ENCODE peak calls at places on chromosomes 1 and 21, in six cellular contexts. One of them, this sample, is unnamed.

GRCh38 chr1:31701137-31701736 is 2.6 kb downstream of the COL16A1 start:
- DNase-seq in thyroid gland: peak; percentile 67
- DNase-seq in astrocyte of the spinal cord: peak; percentile 97
- DNase-seq in RWPE1: peak; percentile 95
- DNase-seq in prostate gland: peak; percentile 72
- DNase-seq in left ventricle myocardium inferior: peak; percentile 89
- DNase-seq in this sample: no peak

GRCh38 chr1:65832296-65832695 is 39.6 kb downstream of the PDE4B start:
- DNase-seq in astrocyte of the spinal cord: peak; percentile 57
- DNase-seq in thyroid gland: no peak
- DNase-seq in RWPE1: no peak
- DNase-seq in prostate gland: no peak
- DNase-seq in left ventricle myocardium inferior: no peak
- DNase-seq in this sample: no peak

GRCh38 chr1:93440272-93440671 is 7.6 kb upstream of the FNBP1L start:
- DNase-seq in prostate gland: no peak
- DNase-seq in RWPE1: no peak
- DNase-seq in thyroid gland: no peak
- DNase-seq in astrocyte of the spinal cord: no peak
- DNase-seq in left ventricle myocardium inferior: no peak
- DNase-seq in this sample: no peak

GRCh38 chr21:40680311-40680710 is 166.6 kb downstream of the DSCAM start:
- DNase-seq in thyroid gland: no peak
- DNase-seq in prostate gland: no peak
- DNase-seq in RWPE1: no peak
- DNase-seq in astrocyte of the spinal cord: no peak
- DNase-seq in left ventricle myocardium inferior: no peak
- DNase-seq in this sample: no peak

GRCh38 chr1:40861227-40862003 is 748 bp downstream of the CITED4 start:
- DNase-seq in RWPE1: peak; percentile 23
- DNase-seq in prostate gland: no peak
- DNase-seq in astrocyte of the spinal cord: peak; percentile 47
- DNase-seq in left ventricle myocardium inferior: peak; percentile 63
- DNase-seq in thyroid gland: peak; percentile 41
- DNase-seq in this sample: peak; percentile 32

GRCh38 chr1:157626099-157626498 is 28.2 kb upstream of the FCRL4 start:
- DNase-seq in RWPE1: no peak
- DNase-seq in astrocyte of the spinal cord: no peak
- DNase-seq in thyroid gland: no peak
- DNase-seq in prostate gland: no peak
- DNase-seq in left ventricle myocardium inferior: no peak
- DNase-seq in this sample: no peak

GRCh38 chr1:224124220-224124619 is 10.3 kb downstream of the FBXO28 start:
- DNase-seq in left ventricle myocardium inferior: no peak
- DNase-seq in astrocyte of the spinal cord: no peak
- DNase-seq in prostate gland: no peak
- DNase-seq in RWPE1: no peak
- DNase-seq in thyroid gland: no peak
- DNase-seq in this sample: no peak

GRCh38 chr1:90707363-90707710 is 9.8 kb downstream of the BARHL2 start:
- DNase-seq in astrocyte of the spinal cord: peak; percentile 37
- DNase-seq in RWPE1: peak; percentile 59
- DNase-seq in left ventricle myocardium inferior: no peak
- DNase-seq in thyroid gland: peak; percentile 71
- DNase-seq in prostate gland: no peak
- DNase-seq in this sample: no peak

GRCh38 chr1:245128381-245128780 is 26.4 kb upstream of the KIF26B start:
- DNase-seq in prostate gland: no peak
- DNase-seq in thyroid gland: no peak
- DNase-seq in left ventricle myocardium inferior: no peak
- DNase-seq in astrocyte of the spinal cord: no peak
- DNase-seq in RWPE1: no peak
- DNase-seq in this sample: no peak

GRCh38 chr1:93556291-93556690 is 108.4 kb downstream of the FNBP1L start:
- DNase-seq in thyroid gland: peak; percentile 27
- DNase-seq in left ventricle myocardium inferior: no peak
- DNase-seq in astrocyte of the spinal cord: no peak
- DNase-seq in RWPE1: peak; percentile 22
- DNase-seq in prostate gland: no peak
- DNase-seq in this sample: no peak

GRCh38 chr21:43735236-43736091 is 16.5 kb downstream of the PDXK start:
- DNase-seq in left ventricle myocardium inferior: no peak
- DNase-seq in RWPE1: no peak
- DNase-seq in thyroid gland: no peak
- DNase-seq in astrocyte of the spinal cord: no peak
- DNase-seq in prostate gland: no peak
- DNase-seq in this sample: no peak

GRCh38 chr1:110674337-110675059 is at the start of gene KCNA3:
- DNase-seq in left ventricle myocardium inferior: peak; percentile 19
- DNase-seq in RWPE1: no peak
- DNase-seq in astrocyte of the spinal cord: no peak
- DNase-seq in thyroid gland: peak; percentile 11
- DNase-seq in prostate gland: no peak
- DNase-seq in this sample: peak; percentile 72

GRCh38 chr1:196114193-196114592 is 494.0 kb downstream of the KCNT2 start:
- DNase-seq in prostate gland: no peak
- DNase-seq in thyroid gland: no peak
- DNase-seq in RWPE1: peak; percentile 50
- DNase-seq in astrocyte of the spinal cord: no peak
- DNase-seq in left ventricle myocardium inferior: no peak
- DNase-seq in this sample: no peak

GRCh38 chr1:186154651-186155050 is 220.4 kb downstream of the TPR start:
- DNase-seq in astrocyte of the spinal cord: no peak
- DNase-seq in left ventricle myocardium inferior: no peak
- DNase-seq in thyroid gland: no peak
- DNase-seq in RWPE1: no peak
- DNase-seq in prostate gland: no peak
- DNase-seq in this sample: no peak

GRCh38 chr21:29914326-29914725 is 25.5 kb downstream of the GRIK1 start:
- DNase-seq in thyroid gland: no peak
- DNase-seq in RWPE1: no peak
- DNase-seq in astrocyte of the spinal cord: no peak
- DNase-seq in left ventricle myocardium inferior: no peak
- DNase-seq in prostate gland: no peak
- DNase-seq in this sample: no peak

GRCh38 chr1:192303029-192303428 is 13.8 kb upstream of the RGS21 start:
- DNase-seq in thyroid gland: no peak
- DNase-seq in prostate gland: no peak
- DNase-seq in RWPE1: no peak
- DNase-seq in left ventricle myocardium inferior: no peak
- DNase-seq in astrocyte of the spinal cord: peak; percentile 33
- DNase-seq in this sample: no peak

GRCh38 chr1:33022650-33023200 is 14.0 kb downstream of the AK2 start:
- DNase-seq in astrocyte of the spinal cord: no peak
- DNase-seq in thyroid gland: no peak
- DNase-seq in left ventricle myocardium inferior: no peak
- DNase-seq in prostate gland: no peak
- DNase-seq in RWPE1: no peak
- DNase-seq in this sample: no peak

GRCh38 chr1:167043752-167044488 is 46.3 kb downstream of the GPA33 start:
- DNase-seq in prostate gland: peak; percentile 76
- DNase-seq in astrocyte of the spinal cord: peak; percentile 68
- DNase-seq in RWPE1: peak; percentile 56
- DNase-seq in thyroid gland: peak; percentile 79
- DNase-seq in left ventricle myocardium inferior: peak; percentile 38
- DNase-seq in this sample: peak; percentile 43

GRCh38 chr1:211551628-211552465 is 27.1 kb downstream of the SLC30A1 start:
- DNase-seq in RWPE1: peak; percentile 74
- DNase-seq in astrocyte of the spinal cord: peak; percentile 22
- DNase-seq in left ventricle myocardium inferior: no peak
- DNase-seq in prostate gland: peak; percentile 12
- DNase-seq in thyroid gland: peak; percentile 4
- DNase-seq in this sample: no peak

GRCh38 chr1:214451591-214451990 is 99.8 kb downstream of the PTPN14 start:
- DNase-seq in astrocyte of the spinal cord: no peak
- DNase-seq in thyroid gland: no peak
- DNase-seq in prostate gland: no peak
- DNase-seq in left ventricle myocardium inferior: no peak
- DNase-seq in RWPE1: no peak
- DNase-seq in this sample: no peak

GRCh38 chr1:24289937-24290595 is 29.1 kb upstream of the GRHL3 start:
- DNase-seq in RWPE1: peak; percentile 79
- DNase-seq in prostate gland: peak; percentile 84
- DNase-seq in left ventricle myocardium inferior: peak; percentile 89
- DNase-seq in thyroid gland: peak; percentile 99
- DNase-seq in astrocyte of the spinal cord: peak; percentile 94
- DNase-seq in this sample: no peak

GRCh38 chr1:21594935-21595897 is 73.9 kb downstream of the RAP1GAP start:
- DNase-seq in thyroid gland: peak; percentile 54
- DNase-seq in astrocyte of the spinal cord: peak; percentile 47
- DNase-seq in RWPE1: peak; percentile 50
- DNase-seq in left ventricle myocardium inferior: peak; percentile 59
- DNase-seq in prostate gland: no peak
- DNase-seq in this sample: no peak

GRCh38 chr1:43991476-43992231 is at the start of gene CCDC24:
- DNase-seq in RWPE1: peak; percentile 85
- DNase-seq in prostate gland: peak; percentile 86
- DNase-seq in left ventricle myocardium inferior: peak; percentile 86
- DNase-seq in thyroid gland: peak; percentile 94
- DNase-seq in astrocyte of the spinal cord: peak; percentile 77
- DNase-seq in this sample: peak; percentile 80

GRCh38 chr1:18299441-18300338 is 181.0 kb upstream of the KLHDC7A start:
- DNase-seq in left ventricle myocardium inferior: no peak
- DNase-seq in thyroid gland: peak; percentile 10
- DNase-seq in prostate gland: no peak
- DNase-seq in astrocyte of the spinal cord: no peak
- DNase-seq in RWPE1: peak; percentile 42
- DNase-seq in this sample: no peak

GRCh38 chr1:18304151-18304869 is 176.4 kb upstream of the KLHDC7A start:
- DNase-seq in left ventricle myocardium inferior: no peak
- DNase-seq in thyroid gland: no peak
- DNase-seq in prostate gland: no peak
- DNase-seq in astrocyte of the spinal cord: no peak
- DNase-seq in RWPE1: no peak
- DNase-seq in this sample: no peak

GRCh38 chr1:18305182-18305795 is 175.4 kb upstream of the KLHDC7A start:
- DNase-seq in RWPE1: no peak
- DNase-seq in prostate gland: no peak
- DNase-seq in thyroid gland: no peak
- DNase-seq in astrocyte of the spinal cord: no peak
- DNase-seq in left ventricle myocardium inferior: no peak
- DNase-seq in this sample: no peak

GRCh38 chr1:18300376-18300775 is 180.4 kb upstream of the KLHDC7A start:
- DNase-seq in left ventricle myocardium inferior: no peak
- DNase-seq in RWPE1: no peak
- DNase-seq in astrocyte of the spinal cord: no peak
- DNase-seq in prostate gland: no peak
- DNase-seq in thyroid gland: no peak
- DNase-seq in this sample: no peak

GRCh38 chr1:18302788-18303413 is 177.8 kb upstream of the KLHDC7A start:
- DNase-seq in RWPE1: no peak
- DNase-seq in astrocyte of the spinal cord: no peak
- DNase-seq in thyroid gland: no peak
- DNase-seq in left ventricle myocardium inferior: no peak
- DNase-seq in prostate gland: no peak
- DNase-seq in this sample: no peak
- TF ChIP-seq CTCF in RWPE1: peak; percentile 18
- TF ChIP-seq CTCF in astrocyte of the spinal cord: no peak
- TF ChIP-seq CTCF in thyroid gland: peak; percentile 30
- TF ChIP-seq CTCF in left ventricle myocardium inferior: peak; percentile 19
- TF ChIP-seq CTCF in prostate gland: peak; percentile 13
- TF ChIP-seq CTCF in this sample: no peak

GRCh38 chr1:201540846-201541735 is 2.2 kb downstream of the NAV1 start:
- DNase-seq in prostate gland: no peak
- DNase-seq in left ventricle myocardium inferior: no peak
- DNase-seq in astrocyte of the spinal cord: no peak
- DNase-seq in RWPE1: no peak
- DNase-seq in thyroid gland: no peak
- DNase-seq in this sample: no peak

GRCh38 chr1:201542166-201543045 is 3.5 kb downstream of the NAV1 start:
- DNase-seq in astrocyte of the spinal cord: peak; percentile 78
- DNase-seq in left ventricle myocardium inferior: peak; percentile 34
- DNase-seq in RWPE1: no peak
- DNase-seq in prostate gland: no peak
- DNase-seq in thyroid gland: no peak
- DNase-seq in this sample: no peak

GRCh38 chr1:201543871-201544521 is 5.1 kb downstream of the NAV1 start:
- DNase-seq in astrocyte of the spinal cord: no peak
- DNase-seq in prostate gland: no peak
- DNase-seq in left ventricle myocardium inferior: no peak
- DNase-seq in RWPE1: no peak
- DNase-seq in thyroid gland: no peak
- DNase-seq in this sample: no peak

GRCh38 chr1:201544710-201545109 is 5.8 kb downstream of the NAV1 start:
- DNase-seq in left ventricle myocardium inferior: no peak
- DNase-seq in thyroid gland: no peak
- DNase-seq in RWPE1: no peak
- DNase-seq in prostate gland: no peak
- DNase-seq in astrocyte of the spinal cord: no peak
- DNase-seq in this sample: no peak

GRCh38 chr1:201546093-201546492 is 7.2 kb downstream of the NAV1 start:
- DNase-seq in thyroid gland: no peak
- DNase-seq in prostate gland: no peak
- DNase-seq in RWPE1: no peak
- DNase-seq in astrocyte of the spinal cord: no peak
- DNase-seq in left ventricle myocardium inferior: no peak
- DNase-seq in this sample: no peak
- TF ChIP-seq CTCF in thyroid gland: no peak
- TF ChIP-seq CTCF in prostate gland: no peak
- TF ChIP-seq CTCF in RWPE1: no peak
- TF ChIP-seq CTCF in astrocyte of the spinal cord: no peak
- TF ChIP-seq CTCF in left ventricle myocardium inferior: no peak
- TF ChIP-seq CTCF in this sample: no peak

GRCh38 chr21:24693779-24694178 is 913.5 kb downstream of the MRPL39 start:
- DNase-seq in prostate gland: no peak
- DNase-seq in astrocyte of the spinal cord: peak; percentile 35
- DNase-seq in left ventricle myocardium inferior: no peak
- DNase-seq in RWPE1: no peak
- DNase-seq in thyroid gland: no peak
- DNase-seq in this sample: no peak
- TF ChIP-seq CTCF in prostate gland: no peak
- TF ChIP-seq CTCF in astrocyte of the spinal cord: no peak
- TF ChIP-seq CTCF in left ventricle myocardium inferior: no peak
- TF ChIP-seq CTCF in RWPE1: no peak
- TF ChIP-seq CTCF in thyroid gland: no peak
- TF ChIP-seq CTCF in this sample: no peak

GRCh38 chr1:46026531-46026930 is 105.9 kb downstream of the PIK3R3 start:
- DNase-seq in thyroid gland: no peak
- DNase-seq in RWPE1: no peak
- DNase-seq in astrocyte of the spinal cord: no peak
- DNase-seq in prostate gland: no peak
- DNase-seq in left ventricle myocardium inferior: no peak
- DNase-seq in this sample: no peak

GRCh38 chr1:46019348-46019747 is 113.1 kb downstream of the PIK3R3 start:
- DNase-seq in RWPE1: no peak
- DNase-seq in thyroid gland: no peak
- DNase-seq in left ventricle myocardium inferior: no peak
- DNase-seq in prostate gland: no peak
- DNase-seq in astrocyte of the spinal cord: no peak
- DNase-seq in this sample: no peak

GRCh38 chr1:46017876-46018503 is 114.4 kb downstream of the PIK3R3 start:
- DNase-seq in thyroid gland: no peak
- DNase-seq in RWPE1: no peak
- DNase-seq in left ventricle myocardium inferior: no peak
- DNase-seq in astrocyte of the spinal cord: no peak
- DNase-seq in prostate gland: no peak
- DNase-seq in this sample: no peak

GRCh38 chr1:46020005-46020404 is 112.4 kb downstream of the PIK3R3 start:
- DNase-seq in thyroid gland: no peak
- DNase-seq in left ventricle myocardium inferior: no peak
- DNase-seq in prostate gland: no peak
- DNase-seq in astrocyte of the spinal cord: no peak
- DNase-seq in RWPE1: no peak
- DNase-seq in this sample: no peak

GRCh38 chr1:46021046-46021822 is 111.2 kb downstream of the PIK3R3 start:
- DNase-seq in prostate gland: no peak
- DNase-seq in thyroid gland: no peak
- DNase-seq in RWPE1: no peak
- DNase-seq in astrocyte of the spinal cord: no peak
- DNase-seq in left ventricle myocardium inferior: no peak
- DNase-seq in this sample: no peak
- TF ChIP-seq CTCF in prostate gland: peak; percentile 29
- TF ChIP-seq CTCF in thyroid gland: no peak
- TF ChIP-seq CTCF in RWPE1: no peak
- TF ChIP-seq CTCF in astrocyte of the spinal cord: no peak
- TF ChIP-seq CTCF in left ventricle myocardium inferior: no peak
- TF ChIP-seq CTCF in this sample: no peak

This sample was measured in natural killer cell.